ENCODE peak calls at places on chromosome 15, in eight cellular contexts. K is astrocyte of the cerebellum, B is brain microvascular endothelial cell, L is Ammon's horn, E is caudate nucleus, A is GM04504, D is NCI-H69, Y is kidney glomerular epithelial cell. W is an unnamed sample.

GRCh38 chr15:79467865-79468586 is 35.9 kb downstream of the MINAR1 start:
- DNase-seq in K (no peak), B (no peak), L (no peak), E (no peak), A (no peak), D (no peak), Y (no peak), W (no peak)

GRCh38 chr15:44101944-44102343 is 93.1 kb downstream of the FRMD5 start:
- DNase-seq in K (peak), B (peak), L (no peak), E (no peak), A (no peak), D (no peak), Y (peak), W (no peak)

GRCh38 chr15:71434774-71435173 is 319.5 kb downstream of the THSD4 start:
- DNase-seq in K (no peak), B (no peak), L (no peak), E (no peak), A (no peak), D (no peak), Y (no peak), W (no peak)

GRCh38 chr15:41564286-41564959 is 5.4 kb downstream of the TYRO3 start:
- DNase-seq in K (no peak), B (no peak), L (peak), E (peak), A (no peak), D (peak), Y (peak), W (no peak)

GRCh38 chr15:66802087-66803001 is 100.3 kb downstream of the SMAD6 start:
- DNase-seq in K (peak), B (peak), L (no peak), E (no peak), A (peak), D (no peak), Y (no peak), W (no peak)

GRCh38 chr15:48086582-48086981 is 34.2 kb upstream of the SLC24A5 start:
- DNase-seq in K (peak), B (no peak), L (no peak), E (no peak), A (peak), D (no peak), Y (no peak), W (no peak)

GRCh38 chr15:78321786-78322185 is 18.4 kb upstream of the CRABP1 start:
- DNase-seq in K (no peak), B (no peak), L (no peak), E (no peak), A (no peak), D (no peak), Y (no peak), W (no peak)

GRCh38 chr15:56124391-56124790 is 119.3 kb downstream of the RFX7 start:
- DNase-seq in K (no peak), B (peak), L (no peak), E (no peak), A (no peak), D (no peak), Y (no peak), W (no peak)

GRCh38 chr15:64842986-64843561 is 1.4 kb downstream of the PLEKHO2 start:
- DNase-seq in K (no peak), B (peak), L (peak), E (no peak), A (no peak), D (no peak), Y (no peak), W (peak)

GRCh38 chr15:51866161-51866560 is 36.7 kb downstream of the TMOD3 start:
- DNase-seq in K (no peak), B (no peak), L (no peak), E (no peak), A (no peak), D (no peak), Y (no peak), W (no peak)

GRCh38 chr15:47388299-47388698 is 329.0 kb upstream of the SEMA6D start:
- DNase-seq in K (no peak), B (no peak), L (no peak), E (no peak), A (no peak), D (no peak), Y (no peak), W (no peak)

GRCh38 chr15:101020451-101020850 is 101.3 kb downstream of the LRRK1 start:
- DNase-seq in K (no peak), B (no peak), L (no peak), E (no peak), A (no peak), D (no peak), Y (no peak), W (no peak)

GRCh38 chr15:59199775-59200465 is 6.7 kb upstream of the LDHAL6B start:
- DNase-seq in K (no peak), B (peak), L (no peak), E (no peak), A (peak), D (no peak), Y (peak), W (no peak)

GRCh38 chr15:70474682-70475438 is 288.5 kb downstream of the UACA start:
- DNase-seq in K (peak), B (peak), L (peak), E (no peak), A (peak), D (peak), Y (peak), W (peak)

GRCh38 chr15:43877371-43877770 is 50.6 kb downstream of the WDR76 start:
- DNase-seq in K (no peak), B (no peak), L (no peak), E (no peak), A (no peak), D (peak), Y (no peak), W (no peak)

GRCh38 chr15:35439291-35439690 is 106.7 kb downstream of the DPH6 start:
- DNase-seq in K (no peak), B (peak), L (no peak), E (no peak), A (peak), D (no peak), Y (no peak), W (no peak)

GRCh38 chr15:38996111-38996541 is 431.5 kb upstream of the RASGRP1 start:
- DNase-seq in K (peak), B (peak), L (no peak), E (no peak), A (peak), D (no peak), Y (peak), W (no peak)

GRCh38 chr15:70121656-70122297 is 24.1 kb upstream of the TLE3 start:
- DNase-seq in K (peak), B (peak), L (no peak), E (no peak), A (peak), D (peak), Y (peak), W (no peak)

GRCh38 chr15:83011271-83012037 is at the start of gene C15orf40:
- DNase-seq in K (peak), B (peak), L (peak), E (peak), A (peak), D (peak), Y (peak), W (peak)

GRCh38 chr15:51341366-51342248 is at the start of gene GLDN:
- DNase-seq in K (no peak), B (no peak), L (peak), E (peak), A (no peak), D (peak), Y (no peak), W (no peak)

GRCh38 chr15:40161693-40162401 is 978 bp downstream of the BUB1B start:
- DNase-seq in K (no peak), B (no peak), L (no peak), E (no peak), A (no peak), D (peak), Y (no peak), W (no peak)

GRCh38 chr15:51750942-51751686 is at the start of gene TMOD2:
- DNase-seq in K (no peak), B (no peak), L (peak), E (peak), A (no peak), D (peak), Y (no peak), W (no peak)

GRCh38 chr15:61605343-61605742 is 376.2 kb upstream of the RORA start:
- DNase-seq in K (no peak), B (no peak), L (no peak), E (no peak), A (no peak), D (no peak), Y (no peak), W (no peak)

GRCh38 chr15:98737721-98738120 is 89.4 kb downstream of the IGF1R start:
- DNase-seq in K (no peak), B (no peak), L (no peak), E (no peak), A (no peak), D (no peak), Y (no peak), W (no peak)

GRCh38 chr15:92915766-92916435 is 15.8 kb downstream of the CHD2 start:
- DNase-seq in K (peak), B (no peak), L (no peak), E (no peak), A (no peak), D (no peak), Y (peak), W (no peak)

GRCh38 chr15:60508442-60508841 is 29.5 kb upstream of the ICE2 start:
- DNase-seq in K (no peak), B (no peak), L (no peak), E (no peak), A (no peak), D (no peak), Y (no peak), W (no peak)

GRCh38 chr15:58321034-58321433 is 110.8 kb upstream of the LIPC start:
- DNase-seq in K (no peak), B (no peak), L (no peak), E (no peak), A (no peak), D (no peak), Y (no peak), W (no peak)

GRCh38 chr15:74995779-74996765 is 709 bp downstream of the SCAMP5 start:
- DNase-seq in K (no peak), B (no peak), L (peak), E (peak), A (no peak), D (peak), Y (no peak), W (no peak)

GRCh38 chr15:41893422-41894250 is at the start of gene SPTBN5:
- DNase-seq in K (no peak), B (no peak), L (no peak), E (no peak), A (no peak), D (peak), Y (no peak), W (no peak)

GRCh38 chr15:38514601-38515000 is 50.0 kb downstream of the RASGRP1 start:
- DNase-seq in K (no peak), B (no peak), L (no peak), E (no peak), A (no peak), D (peak), Y (no peak), W (no peak)

GRCh38 chr15:38618242-38618925 is 53.8 kb upstream of the RASGRP1 start:
- DNase-seq in K (no peak), B (no peak), L (no peak), E (no peak), A (no peak), D (no peak), Y (no peak), W (no peak)

GRCh38 chr15:77034620-77035467 is 36.1 kb downstream of the TSPAN3 start:
- DNase-seq in K (no peak), B (no peak), L (no peak), E (no peak), A (no peak), D (peak), Y (no peak), W (no peak)

GRCh38 chr15:29849218-29849617 is 26.9 kb upstream of the TJP1 start:
- DNase-seq in K (no peak), B (no peak), L (no peak), E (no peak), A (no peak), D (peak), Y (no peak), W (no peak)

GRCh38 chr15:57947781-57948180 is 117.7 kb downstream of the ALDH1A2 start:
- DNase-seq in K (no peak), B (no peak), L (no peak), E (no peak), A (no peak), D (no peak), Y (no peak), W (no peak)

GRCh38 chr15:77599899-77600298 is 32.8 kb downstream of the LINGO1 start:
- DNase-seq in K (no peak), B (peak), L (peak), E (no peak), A (no peak), D (peak), Y (no peak), W (peak)

GRCh38 chr15:44370830-44371229 is 56.6 kb upstream of the CTDSPL2 start:
- DNase-seq in K (no peak), B (no peak), L (no peak), E (no peak), A (no peak), D (no peak), Y (no peak), W (no peak)

GRCh38 chr15:83109532-83109931 is 2.1 kb downstream of the TM6SF1 start:
- DNase-seq in K (no peak), B (no peak), L (peak), E (no peak), A (no peak), D (no peak), Y (no peak), W (peak)

GRCh38 chr15:89114974-89115373 is 26.7 kb downstream of the ABHD2 start:
- DNase-seq in K (peak), B (peak), L (peak), E (no peak), A (no peak), D (peak), Y (no peak), W (no peak)